ENCODE peak calls at places on chromosomes 6 and 20, in seven cellular contexts. U is mammary epithelial cell, V is mesenchymal stem cell, P is GM23338, X is spleen, D is A673, J is IMR-90. M is an unnamed sample.

GRCh38 chr6:129597023-129597713 is 112.8 kb downstream of the ARHGAP18 start:
- DNase-seq in U (no peak), V (no peak), P (no peak), X (no peak), D (no peak), J (no peak), M (no peak)

GRCh38 chr6:28658475-28659249 is 133.0 kb downstream of the GPX5 start:
- DNase-seq in U (peak; percentile 5), V (peak; percentile 15), P (peak; percentile 54), X (no peak), D (no peak), J (peak; percentile 12), M (no peak)

GRCh38 chr6:163335671-163336545 is 78.6 kb upstream of the QKI start:
- DNase-seq in U (no peak), V (no peak), P (peak; percentile 25), X (no peak), D (no peak), J (peak; percentile 8), M (peak; percentile 95)

GRCh38 chr6:127186889-127187288 is 68.4 kb downstream of the RSPO3 start:
- DNase-seq in U (peak; percentile 24), V (no peak), P (peak; percentile 71), X (peak; percentile 92), D (peak; percentile 52), J (no peak), M (peak; percentile 86)

GRCh38 chr6:41785254-41785653 is 2.2 kb upstream of the TOMM6 start:
- DNase-seq in U (no peak), V (no peak), P (no peak), X (peak; percentile 80), D (no peak), J (no peak), M (no peak)

GRCh38 chr6:5671162-5671561 is 335.6 kb downstream of the NRN1 start:
- DNase-seq in U (peak; percentile 32), V (peak; percentile 75), P (no peak), X (no peak), D (peak; percentile 96), J (peak; percentile 71), M (no peak)

GRCh38 chr6:78500299-78501089 is 366.9 kb upstream of the IRAK1BP1 start:
- DNase-seq in U (no peak), V (no peak), P (no peak), X (no peak), D (no peak), J (no peak), M (no peak)

GRCh38 chr6:41784581-41785171 is 2.8 kb upstream of the TOMM6 start:
- DNase-seq in U (no peak), V (no peak), P (peak; percentile 57), X (no peak), D (no peak), J (no peak), M (no peak)

GRCh38 chr6:131950767-131951575 is at the start of gene CCN2:
- DNase-seq in U (peak; percentile 89), V (peak; percentile 93), P (peak; percentile 97), X (peak; percentile 85), D (peak; percentile 90), J (peak; percentile 100), M (peak; percentile 85)

GRCh38 chr20:49344975-49345374 is 67.1 kb upstream of the ZNFX1 start:
- DNase-seq in U (peak; percentile 84), V (peak; percentile 74), P (no peak), X (no peak), D (peak; percentile 86), J (peak; percentile 92), M (peak; percentile 82)

GRCh38 chr6:20117474-20117873 is 94.8 kb downstream of the MBOAT1 start:
- DNase-seq in U (peak; percentile 67), V (no peak), P (peak; percentile 49), X (no peak), D (no peak), J (peak; percentile 19), M (no peak)

GRCh38 chr20:31764641-31765305 is 25.7 kb downstream of the TPX2 start:
- DNase-seq in U (peak; percentile 20), V (no peak), P (no peak), X (no peak), D (no peak), J (peak; percentile 70), M (no peak)

GRCh38 chr6:8157839-8158238 is 55.5 kb upstream of the EEF1E1 start:
- DNase-seq in U (no peak), V (no peak), P (no peak), X (no peak), D (no peak), J (no peak), M (no peak)

GRCh38 chr6:13217206-13217905 is 111.0 kb downstream of the TBC1D7 start:
- DNase-seq in U (peak; percentile 4), V (peak; percentile 57), P (no peak), X (no peak), D (no peak), J (peak; percentile 34), M (no peak)

GRCh38 chr6:4009486-4009885 is 69.5 kb downstream of the FAM217A start:
- DNase-seq in U (no peak), V (no peak), P (no peak), X (no peak), D (no peak), J (no peak), M (no peak)

GRCh38 chr6:160015778-160016684 is 47.1 kb downstream of the IGF2R start:
- DNase-seq in U (no peak), V (no peak), P (no peak), X (no peak), D (no peak), J (no peak), M (no peak)

GRCh38 chr6:98947411-98948292 is at the start of gene FBXL4:
- DNase-seq in U (peak; percentile 73), V (peak; percentile 80), P (peak; percentile 95), X (peak; percentile 96), D (peak; percentile 87), J (peak; percentile 70), M (peak; percentile 82)

GRCh38 chr6:11211235-11211634 is 21.2 kb downstream of the NEDD9 start:
- DNase-seq in U (no peak), V (no peak), P (no peak), X (no peak), D (no peak), J (no peak), M (no peak)
- H3K4me1 ChIP-seq in U (peaks cover 43% of the 10 kb centered on the region), V (peaks cover 14% of the 10 kb centered on the region), P (peaks cover 42% of the 10 kb centered on the region), X (peaks cover 41% of the 10 kb centered on the region), D (peaks cover 66% of the 10 kb centered on the region), J (peaks cover 24% of the 10 kb centered on the region), M (peaks cover 69% of the 10 kb centered on the region)

GRCh38 chr20:39103305-39103704 is 141.2 kb downstream of the DHX35 start:
- DNase-seq in U (no peak), V (no peak), P (no peak), X (no peak), D (no peak), J (no peak), M (no peak)
- H3K27me3 ChIP-seq in U (no peaks in the 10 kb centered on the region), V (peaks cover 25% of the 10 kb centered on the region), P (no peaks in the 10 kb centered on the region), X (peaks cover 49% of the 10 kb centered on the region), D (peaks cover 25% of the 10 kb centered on the region), J (peaks cover 3% of the 10 kb centered on the region), M (no peaks in the 10 kb centered on the region)

DNA sequence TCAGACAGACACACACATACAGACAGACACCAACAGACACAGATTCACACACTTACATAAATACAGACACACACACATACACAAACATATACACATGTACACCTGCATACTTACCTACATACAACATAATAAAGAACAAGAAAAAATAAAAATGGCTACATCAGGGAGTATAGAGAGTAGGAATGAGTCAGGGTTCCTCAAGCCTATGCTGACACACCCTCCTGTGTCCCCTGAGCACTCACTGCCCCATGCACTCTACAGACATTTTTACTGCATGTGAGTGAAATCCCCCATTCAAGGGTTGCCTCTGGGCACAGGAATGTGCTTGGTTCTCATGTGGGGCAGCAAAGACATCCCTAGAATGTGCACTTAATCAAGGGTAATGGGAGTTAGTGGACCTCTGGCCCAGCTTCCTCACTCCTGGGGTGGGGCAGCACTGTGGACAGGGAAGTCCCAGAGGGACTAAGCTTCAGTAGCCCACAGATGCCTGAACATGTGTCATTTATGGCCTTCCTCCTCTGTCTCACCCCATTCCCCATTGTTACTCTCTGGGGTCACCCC is 185.9 kb upstream of the FOXA2 start:
- DNase-seq in U (no peak), V (no peak), P (no peak), X (no peak), D (no peak), J (no peak), M (no peak)
- H3K4me1 ChIP-seq in U (peaks cover 48% of the 10 kb centered on the region), V (peaks cover 14% of the 10 kb centered on the region), P (no peaks in the 10 kb centered on the region), X (no peaks in the 10 kb centered on the region), D (no peaks in the 10 kb centered on the region), J (peaks cover 3% of the 10 kb centered on the region), M (no peaks in the 10 kb centered on the region)

DNA sequence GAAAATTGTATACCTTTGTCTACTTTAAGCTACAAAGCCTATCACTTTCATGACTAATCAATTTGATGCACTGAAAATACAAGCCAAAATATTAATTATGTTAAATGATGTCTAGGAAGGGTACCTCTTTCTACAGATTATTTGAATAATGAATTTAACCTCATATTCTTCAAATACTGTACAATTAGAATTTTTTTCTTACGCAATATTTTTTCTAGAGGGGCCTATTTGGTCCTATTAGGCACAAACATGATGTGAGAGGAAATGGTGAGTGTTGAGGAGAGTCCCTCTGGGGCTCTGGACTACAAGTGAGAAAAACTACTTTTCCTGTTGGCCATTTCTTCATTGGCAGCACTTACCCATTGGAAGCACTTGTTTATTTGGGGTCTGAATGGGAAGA is 5.4 kb downstream of the DCDC2 start:
- DNase-seq in U (no peak), V (no peak), P (no peak), X (no peak), D (no peak), J (no peak), M (no peak)
- H3K27me3 ChIP-seq in U (peaks cover 5% of the 10 kb centered on the region), V (no peaks in the 10 kb centered on the region), P (peaks cover 16% of the 10 kb centered on the region), X (peaks cover 25% of the 10 kb centered on the region), D (no peaks in the 10 kb centered on the region), J (peaks cover 7% of the 10 kb centered on the region), M (peaks cover 3% of the 10 kb centered on the region)

GRCh38 chr20:43926287-43926686 is 11.6 kb downstream of the TOX2 start:
- DNase-seq in U (no peak), V (no peak), P (no peak), X (no peak), D (no peak), J (no peak), M (no peak)
- H3K4me1 ChIP-seq in U (peaks cover 17% of the 10 kb centered on the region), V (no peaks in the 10 kb centered on the region), P (peaks cover 3% of the 10 kb centered on the region), X (peaks cover 13% of the 10 kb centered on the region), D (peaks cover 94% of the 10 kb centered on the region), J (peaks cover 14% of the 10 kb centered on the region), M (no peaks in the 10 kb centered on the region)

DNA sequence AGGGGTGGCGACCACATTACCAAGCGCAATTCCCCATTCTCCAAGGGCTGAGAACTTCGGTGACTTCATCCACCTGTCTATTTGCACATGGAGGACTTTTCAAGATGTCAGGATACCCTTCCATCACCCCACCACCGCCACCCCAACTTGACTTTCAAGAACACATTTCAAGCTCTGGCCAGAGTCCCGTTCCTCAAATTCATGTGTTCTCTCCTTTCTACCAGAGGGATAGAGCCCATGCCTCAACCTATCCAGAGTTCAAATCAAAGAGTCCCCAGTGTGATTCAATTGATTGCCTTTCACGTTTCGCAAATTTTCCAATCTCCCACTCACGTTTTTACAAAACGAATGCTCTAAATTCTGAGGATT is 4.4 kb downstream of the TCF21 start:
- DNase-seq in U (no peak), V (no peak), P (no peak), X (no peak), D (no peak), J (no peak), M (no peak)
- H3K27me3 ChIP-seq in U (peaks cover 72% of the 10 kb centered on the region), V (peaks cover 88% of the 10 kb centered on the region), P (peaks cover 100% of the 10 kb centered on the region), X (peaks cover 100% of the 10 kb centered on the region), D (peaks cover 100% of the 10 kb centered on the region), J (no peaks in the 10 kb centered on the region), M (peaks cover 34% of the 10 kb centered on the region)

M was measured in psoas muscle.